ENCODE peak calls at places on chromosomes 2 and 18, in eight cellular contexts. P is cortex of kidney, M is transverse colon, B is iris pigment epithelial cell, U is T follicular helper cell, Q is mucosa of gallbladder, Y is EH, W is midbrain. H is an unnamed sample.

GRCh38 chr2:241052677-241053360 is 49.3 kb downstream of the MTERF4 start:
- DNase-seq in M (no peak), Y (no peak), B (no peak), U (no peak), Q (no peak), P (no peak), W (no peak), H (no peak)

GRCh38 chr2:172102159-172102857 is 392 bp downstream of the DLX2 start:
- DNase-seq in U (no peak), P (no peak), B (no peak), Y (peak), Q (no peak), W (no peak), M (no peak), H (peak)

GRCh38 chr2:8595428-8595805 is 86.4 kb upstream of the ID2 start:
- DNase-seq in Q (no peak), W (no peak), U (no peak), Y (no peak), M (no peak), P (no peak), B (no peak), H (no peak)

GRCh38 chr2:62785216-62785615 is 79.7 kb downstream of the EHBP1 start:
- DNase-seq in Y (peak), W (no peak), Q (no peak), M (no peak), B (peak), P (no peak), U (no peak), H (no peak)

GRCh38 chr2:207928079-207928478 is 97.2 kb downstream of the PLEKHM3 start:
- DNase-seq in Q (no peak), W (peak), Y (no peak), B (no peak), U (no peak), P (no peak), M (peak), H (no peak)

GRCh38 chr18:61893304-61893970 is 630 bp upstream of the RNF152 start:
- DNase-seq in P (no peak), U (no peak), Q (peak), M (peak), B (peak), Y (peak), W (peak), H (peak)

GRCh38 chr2:48199076-48199475 is 292.8 kb upstream of the FBXO11 start:
- DNase-seq in B (no peak), W (no peak), U (no peak), Y (no peak), P (no peak), Q (no peak), M (no peak), H (no peak)

GRCh38 chr2:240959941-240960308 is 38.5 kb upstream of the SNED1 start:
- DNase-seq in Y (no peak), M (no peak), B (no peak), Q (no peak), P (no peak), W (no peak), U (no peak), H (no peak)

GRCh38 chr2:203687161-203687560 is 19.3 kb upstream of the CD28 start:
- DNase-seq in M (no peak), W (no peak), Q (no peak), Y (no peak), P (no peak), U (no peak), B (peak), H (no peak)

GRCh38 chr2:95354469-95354901 is 48.0 kb upstream of the FAHD2A start:
- DNase-seq in U (no peak), B (no peak), M (no peak), P (no peak), W (no peak), Q (no peak), Y (no peak), H (no peak)

GRCh38 chr2:221546505-221547225 is 25.4 kb downstream of the EPHA4 start:
- DNase-seq in M (no peak), P (no peak), Q (no peak), U (no peak), Y (no peak), B (no peak), W (no peak), H (no peak)

GRCh38 chr2:242075163-242075562 is 205.6 kb downstream of the RTP5 start:
- DNase-seq in Y (peak), Q (no peak), W (no peak), P (no peak), M (no peak), B (peak), U (no peak), H (no peak)

GRCh38 chr2:32671885-32672519 is 44.2 kb downstream of the TTC27 start:
- DNase-seq in Y (peak), W (no peak), M (no peak), Q (no peak), P (no peak), B (no peak), U (no peak), H (no peak)

GRCh38 chr2:101770672-101771071 is 73.2 kb downstream of the MAP4K4 start:
- DNase-seq in P (no peak), U (no peak), M (peak), W (peak), B (peak), Q (no peak), Y (peak), H (peak)

GRCh38 chr2:119760237-119760807 is 600 bp downstream of the PTPN4 start:
- DNase-seq in Q (peak), W (no peak), M (peak), P (no peak), Y (no peak), U (no peak), B (no peak), H (no peak)

GRCh38 chr2:189658281-189658680 is 3.0 kb upstream of the ASNSD1 start:
- DNase-seq in W (no peak), U (no peak), Y (no peak), Q (no peak), B (no peak), M (no peak), P (no peak), H (no peak)

GRCh38 chr2:236974206-236974605 is 111.5 kb upstream of the COPS8 start:
- DNase-seq in P (no peak), M (no peak), W (no peak), Q (no peak), B (no peak), U (no peak), Y (no peak), H (no peak)

GRCh38 chr2:28958689-28959088 is 22.4 kb upstream of the TOGARAM2 start:
- DNase-seq in W (peak), M (peak), U (peak), Q (peak), Y (peak), P (no peak), B (peak), H (peak)

GRCh38 chr2:68127358-68128242 is 30.1 kb upstream of the PNO1 start:
- DNase-seq in P (no peak), M (no peak), U (no peak), Q (no peak), Y (no peak), B (no peak), W (no peak), H (no peak)

GRCh38 chr18:8800445-8800844 is 95.1 kb downstream of the MTCL1 start:
- DNase-seq in M (no peak), B (peak), Y (peak), U (no peak), Q (no peak), W (no peak), P (no peak), H (peak)

GRCh38 chr2:200382883-200383282 is 76.4 kb downstream of the SPATS2L start:
- DNase-seq in W (no peak), Y (no peak), U (no peak), M (no peak), P (no peak), B (no peak), Q (no peak), H (no peak)

GRCh38 chr18:50158866-50159653 is 35.9 kb downstream of the MYO5B start:
- DNase-seq in Y (no peak), U (no peak), Q (peak), W (no peak), P (no peak), M (peak), B (no peak), H (peak)

GRCh38 chr2:16718551-16719404 is 53.1 kb upstream of the CYRIA start:
- DNase-seq in Q (no peak), Y (no peak), M (no peak), P (no peak), W (no peak), U (no peak), B (no peak), H (no peak)

GRCh38 chr18:22624171-22624570 is 206.5 kb upstream of the CTAGE1 start:
- DNase-seq in Q (no peak), U (no peak), P (no peak), Y (no peak), W (no peak), B (no peak), M (no peak), H (no peak)

GRCh38 chr2:240988571-240989271 is 9.7 kb upstream of the SNED1 start:
- DNase-seq in B (no peak), U (no peak), Q (no peak), M (peak), P (no peak), Y (no peak), W (no peak), H (no peak)

GRCh38 chr2:216107760-216108159 is 1.4 kb upstream of the XRCC5 start:
- DNase-seq in P (no peak), U (no peak), Y (no peak), B (no peak), Q (no peak), M (no peak), W (no peak), H (no peak)

GRCh38 chr2:236010920-236011685 is 157.1 kb downstream of the GBX2 start:
- DNase-seq in B (no peak), Q (no peak), Y (no peak), W (no peak), U (no peak), P (no peak), M (no peak), H (no peak)